ENCODE peak calls at places on chromosomes 13 and 19, in six cellular contexts. R is body of pancreas, Y is thoracic aorta, O is NT2/D1, N is IMR-90, P is upper lobe of left lung. C is an unnamed sample. For H3K27me3, the result is how much of the 10 kb centered on the place peaks cover.

GRCh38 chr19:14089662-14090508 is 666 bp downstream of the SAMD1 start:
- DNase-seq in R (peak), Y (no peak), O (no peak), N (peak), P (no peak), C (peak)

GRCh38 chr13:94169783-94170513 is 309.5 kb downstream of the DCT start:
- DNase-seq in R (no peak), Y (peak), O (no peak), N (no peak), P (no peak), C (no peak)

GRCh38 chr13:109642358-109642757 is 144.0 kb downstream of the IRS2 start:
- DNase-seq in R (no peak), Y (no peak), O (no peak), N (no peak), P (no peak), C (no peak)

GRCh38 chr19:32404939-32405430 is 585 bp upstream of the DPY19L3 start:
- DNase-seq in R (peak), Y (no peak), O (peak), N (peak), P (peak), C (no peak)

GRCh38 chr13:25581351-25581750 is 209.6 kb downstream of the ATP8A2 start:
- DNase-seq in R (no peak), Y (no peak), O (no peak), N (no peak), P (no peak), C (no peak)

GRCh38 chr19:35000647-35001501 is 751 bp downstream of the GRAMD1A start:
- DNase-seq in R (peak), Y (no peak), O (no peak), N (peak), P (no peak), C (no peak)

GRCh38 chr19:15248648-15249559 is 16.7 kb upstream of the EPHX3 start:
- DNase-seq in R (peak), Y (peak), O (no peak), N (peak), P (peak), C (no peak)

GRCh38 chr13:93751117-93751516 is 524.5 kb downstream of the GPC6 start:
- DNase-seq in R (no peak), Y (no peak), O (no peak), N (peak), P (no peak), C (no peak)

GRCh38 chr19:4379383-4380253 is 20.7 kb downstream of the SH3GL1 start:
- DNase-seq in R (peak), Y (no peak), O (no peak), N (peak), P (peak), C (no peak)

GRCh38 chr13:28499579-28499978 is 4.7 kb upstream of the FLT1 start:
- DNase-seq in R (no peak), Y (no peak), O (no peak), N (peak), P (no peak), C (no peak)

GRCh38 chr19:7902796-7903243 is 857 bp upstream of the MAP2K7 start:
- DNase-seq in R (peak), Y (no peak), O (no peak), N (no peak), P (peak), C (no peak)

GRCh38 chr19:927044-927706 is 1.3 kb downstream of the ARID3A start:
- DNase-seq in R (peak), Y (no peak), O (no peak), N (no peak), P (peak), C (peak)

GRCh38 chr19:51123381-51124186 is 1.1 kb upstream of the SIGLEC9 start:
- DNase-seq in R (peak), Y (no peak), O (no peak), N (no peak), P (peak), C (no peak)

GRCh38 chr19:36265856-36266374 is 51.0 kb downstream of the ZNF146 start:
- DNase-seq in R (no peak), Y (no peak), O (no peak), N (no peak), P (no peak), C (peak)

GRCh38 chr19:21569497-21569870 is 64.1 kb downstream of the ZNF429 start:
- DNase-seq in R (no peak), Y (no peak), O (no peak), N (no peak), P (peak), C (no peak)

GRCh38 chr19:3539743-3540118 is 757 bp downstream of the TEKTIP1 start:
- DNase-seq in R (no peak), Y (no peak), O (no peak), N (no peak), P (no peak), C (no peak)

GRCh38 chr13:44763604-44764311 is 187.6 kb upstream of the TSC22D1 start:
- DNase-seq in R (peak), Y (no peak), O (no peak), N (no peak), P (no peak), C (no peak)

GRCh38 chr13:50244913-50245574 is 229.8 kb downstream of the KCNRG start:
- DNase-seq in R (peak), Y (peak), O (no peak), N (peak), P (peak), C (no peak)

GRCh38 chr19:54889566-54889965 is 15.5 kb downstream of the FCAR start:
- DNase-seq in R (no peak), Y (no peak), O (no peak), N (no peak), P (no peak), C (no peak)

GRCh38 chr13:114226699-114227323 is 7.9 kb upstream of the CDC16 start:
- DNase-seq in R (peak), Y (peak), O (peak), N (peak), P (peak), C (peak)

GRCh38 chr19:56026769-56027168 is 40.2 kb downstream of the NLRP5 start:
- DNase-seq in R (no peak), Y (no peak), O (no peak), N (no peak), P (no peak), C (no peak)

GRCh38 chr19:47099576-47100050 is 14.0 kb downstream of the ZC3H4 start:
- DNase-seq in R (no peak), Y (no peak), O (no peak), N (no peak), P (no peak), C (no peak)

GRCh38 chr13:46170687-46171086 is 11.3 kb downstream of the LCP1 start:
- DNase-seq in R (no peak), Y (no peak), O (no peak), N (no peak), P (no peak), C (peak)

GRCh38 chr13:109874921-109875454 is 88.6 kb upstream of the IRS2 start:
- DNase-seq in R (no peak), Y (no peak), O (no peak), N (peak), P (no peak), C (no peak)

GRCh38 chr13:114146629-114147028 is 14.2 kb upstream of the RASA3 start:
- DNase-seq in R (no peak), Y (no peak), O (no peak), N (no peak), P (no peak), C (peak)

GRCh38 chr13:47661076-47661475 is 340.0 kb downstream of the SUCLA2 start:
- DNase-seq in R (no peak), Y (no peak), O (no peak), N (peak), P (no peak), C (no peak)

GRCh38 chr13:107882708-107883560 is 332.4 kb downstream of the LIG4 start:
- DNase-seq in R (no peak), Y (no peak), O (no peak), N (no peak), P (no peak), C (no peak)

GRCh38 chr13:75263741-75264407 is 218.1 kb downstream of the TBC1D4 start:
- DNase-seq in R (no peak), Y (no peak), O (no peak), N (peak), P (no peak), C (no peak)

DNA sequence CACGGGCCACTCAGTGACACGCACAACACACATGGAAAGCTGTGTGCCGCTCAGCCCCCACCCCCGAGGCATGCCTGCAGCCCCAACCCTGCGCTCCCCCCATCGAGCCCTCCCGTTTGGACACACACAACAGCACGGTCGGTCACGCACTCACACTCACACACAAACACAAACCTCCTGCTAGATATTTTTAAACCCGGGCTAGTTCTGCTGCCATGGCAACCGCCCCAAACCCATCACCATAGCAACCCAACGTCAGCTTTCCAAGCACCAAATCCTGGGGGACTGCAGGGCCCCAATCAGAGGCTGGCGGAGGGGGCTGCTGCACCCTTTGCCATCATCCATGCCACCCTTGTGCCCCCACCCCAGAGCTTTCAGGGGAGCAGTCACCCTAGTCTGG is 2.5 kb upstream of the NOVA2 start:
- DNase-seq in R (no peak), Y (no peak), O (no peak), N (no peak), P (no peak), C (no peak)
- H3K27me3 ChIP-seq in R (under half), Y (under half), O (under half), N (half or more), P (under half), C (under half)

GRCh38 chr19:29966594-29967249 is 24.7 kb downstream of the URI1 start:
- DNase-seq in R (no peak), Y (no peak), O (no peak), N (peak), P (no peak), C (no peak)

GRCh38 chr19:29965529-29965928 is 23.5 kb downstream of the URI1 start:
- DNase-seq in R (no peak), Y (no peak), O (no peak), N (peak), P (no peak), C (no peak)

GRCh38 chr19:29971002-29971401 is 29.0 kb downstream of the URI1 start:
- DNase-seq in R (no peak), Y (no peak), O (no peak), N (no peak), P (no peak), C (no peak)

GRCh38 chr19:29969891-29970290 is 27.9 kb downstream of the URI1 start:
- DNase-seq in R (no peak), Y (no peak), O (no peak), N (no peak), P (no peak), C (no peak)

DNA sequence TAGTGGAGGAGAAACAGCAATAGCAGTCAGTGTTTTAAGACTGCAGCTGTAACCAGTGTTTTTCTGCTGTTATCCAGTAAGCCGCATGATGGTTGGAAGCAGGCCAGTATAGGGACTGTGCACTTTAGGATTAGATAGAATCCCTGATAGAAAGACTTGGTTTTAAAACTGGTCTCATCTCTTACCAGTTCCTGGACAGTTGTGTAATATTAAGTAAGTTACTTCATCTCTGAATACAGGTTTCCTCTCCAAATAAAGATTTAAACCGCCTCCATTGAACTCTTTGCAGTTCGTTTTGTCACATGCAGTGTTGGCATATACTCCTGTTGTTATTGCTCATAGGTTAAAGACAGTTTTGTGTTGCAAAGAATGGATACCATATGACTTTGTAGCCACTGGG is 25.6 kb downstream of the URI1 start:
- DNase-seq in R (no peak), Y (no peak), O (no peak), N (peak), P (no peak), C (no peak)
- H3K4me3 ChIP-seq in R (no peak), Y (no peak), O (no peak), N (no peak), P (no peak), C (no peak)

GRCh38 chr13:32846556-32846955 is 169.7 kb upstream of the KL start:
- DNase-seq in R (no peak), Y (no peak), O (no peak), N (no peak), P (no peak), C (peak)
- H3K27me3 ChIP-seq in R (under half), Y (under half), O (under half), N (under half), P (under half), C (under half)

GRCh38 chr19:17086129-17086528 is 10.6 kb downstream of the MYO9B start:
- DNase-seq in R (no peak), Y (no peak), O (no peak), N (no peak), P (no peak), C (no peak)
- H3K4me3 ChIP-seq in R (no peak), Y (no peak), O (no peak), N (no peak), P (no peak), C (no peak)

C was measured in H7.